ENCODE peak calls at places on chromosomes 13 and 19, in ten cellular contexts. A, R, X, H, B, I, M, L, J and S are unnamed samples.

GRCh38 chr13:25901460-25902376 is 150.1 kb downstream of the SHISA2 start:
- DNase-seq in H (no peak), B (peak; percentile 74), A (no peak), M (peak; percentile 96), L (peak; percentile 57), J (no peak), I (peak; percentile 92), R (no peak), X (no peak), S (no peak)

GRCh38 chr19:31085125-31085524 is 264.1 kb downstream of the TSHZ3 start:
- DNase-seq in L (no peak), J (no peak), H (no peak), R (no peak), A (no peak), B (no peak), M (no peak), X (no peak), I (no peak), S (no peak)

GRCh38 chr13:66660013-66660804 is 569.9 kb downstream of the PCDH9 start:
- DNase-seq in I (peak; percentile 11), X (no peak), M (peak; percentile 83), J (no peak), L (no peak), R (no peak), A (peak; percentile 56), B (no peak), H (peak; percentile 70), S (no peak)

GRCh38 chr13:112748947-112749346 is 59.1 kb downstream of the ATP11A start:
- DNase-seq in J (peak; percentile 90), X (no peak), B (no peak), M (no peak), I (no peak), R (peak; percentile 86), A (no peak), L (no peak), H (no peak), S (no peak)

GRCh38 chr19:49553451-49554271 is 25.9 kb downstream of the RCN3 start:
- DNase-seq in J (no peak), A (no peak), B (peak; percentile 59), X (no peak), L (peak; percentile 87), R (no peak), H (peak; percentile 76), M (peak; percentile 83), I (peak; percentile 77), S (no peak)

GRCh38 chr13:20102776-20103175 is 58.1 kb downstream of the GJA3 start:
- DNase-seq in X (no peak), A (no peak), H (peak; percentile 18), L (no peak), M (no peak), J (no peak), I (no peak), B (no peak), R (no peak), S (no peak)

GRCh38 chr13:24834902-24835510 is 71.0 kb downstream of the RNF17 start:
- DNase-seq in X (no peak), A (no peak), M (no peak), J (no peak), I (no peak), H (peak; percentile 4), B (peak; percentile 13), R (no peak), L (no peak), S (no peak)

GRCh38 chr13:63625869-63626268 is 2210.2 kb upstream of the PCDH20 start:
- DNase-seq in J (no peak), X (no peak), B (no peak), R (no peak), M (peak; percentile 12), I (peak; percentile 6), A (peak; percentile 40), H (peak; percentile 25), L (no peak), S (no peak)

GRCh38 chr19:37718357-37718756 is 1.2 kb downstream of the ZNF607 start:
- DNase-seq in J (no peak), L (no peak), R (no peak), A (no peak), H (no peak), I (no peak), M (no peak), X (no peak), B (no peak), S (no peak)

GRCh38 chr13:97004096-97004876 is 10.0 kb upstream of the OXGR1 start:
- DNase-seq in X (no peak), B (peak; percentile 56), H (peak; percentile 55), L (no peak), M (peak; percentile 91), A (no peak), J (no peak), R (no peak), I (no peak), S (no peak)

GRCh38 chr19:32748497-32748896 is 28.9 kb downstream of the TDRD12 start:
- DNase-seq in B (no peak), A (no peak), R (no peak), L (no peak), X (no peak), J (no peak), M (no peak), I (no peak), H (no peak), S (no peak)

GRCh38 chr19:44925114-44925891 is 10.9 kb downstream of the APOC1 start:
- DNase-seq in M (peak; percentile 63), X (no peak), L (no peak), A (no peak), J (peak; percentile 92), H (peak; percentile 72), R (peak; percentile 91), I (no peak), B (peak; percentile 73), S (no peak)

GRCh38 chr19:10270616-10271394 is at the start of gene ICAM1:
- DNase-seq in J (peak; percentile 98), A (no peak), B (peak; percentile 89), R (peak; percentile 91), H (peak; percentile 85), X (peak; percentile 77), L (peak; percentile 86), M (peak; percentile 92), I (peak; percentile 45), S (peak; percentile 96)